ENCODE peak calls at places on chromosomes 1 and 21, in six cellular contexts. K is aorta; O is iPS-NIHi11; I is A549; R is activated naive CD8-positive, alpha-beta T cell treated with anti-CD3 and anti-CD28 coated beads, Interleukin-2, amount 50 U/mL, for 24 hours; A is activated CD4-positive, alpha-beta T cell treated with anti-CD3 and anti-CD28 coated beads for 1 hour. E is an unnamed sample.

GRCh38 chr21:44982558-44983244 is 42.9 kb downstream of the SLX9 start:
- DNase-seq in K (peak), A (no peak), I (no peak), O (no peak), R (no peak), E (no peak)

GRCh38 chr1:2021550-2021949 is 2.4 kb downstream of the GABRD start:
- DNase-seq in I (no peak), O (no peak), K (no peak), R (no peak), A (no peak), E (no peak)

GRCh38 chr1:21570528-21570875 is 61.3 kb downstream of the ALPL start:
- DNase-seq in A (no peak), K (no peak), R (no peak), O (no peak), I (no peak), E (no peak)

GRCh38 chr1:57633055-57633454 is 209.2 kb upstream of the DAB1 start:
- DNase-seq in O (peak), A (no peak), R (no peak), I (no peak), K (no peak), E (no peak)

GRCh38 chr1:151165281-151165737 is 393 bp downstream of the LYSMD1 start:
- DNase-seq in K (peak), I (peak), R (no peak), A (no peak), O (peak), E (peak)

GRCh38 chr1:1510912-1511532 is 940 bp upstream of the ATAD3A start:
- DNase-seq in I (no peak), A (no peak), R (peak), O (peak), K (no peak), E (no peak)

GRCh38 chr1:203629509-203630082 is 3.0 kb downstream of the ATP2B4 start:
- DNase-seq in R (peak), A (no peak), O (peak), K (peak), I (no peak), E (peak)

GRCh38 chr1:24236170-24237045 is 49.3 kb upstream of the IFNLR1 start:
- DNase-seq in A (no peak), O (peak), R (peak), K (no peak), I (peak), E (no peak)

E was measured in D341Med.